ENCODE peak calls at places on chromosomes 11 and 22, in four cellular contexts. M, J, A and X are unnamed samples.

GRCh38 chr11:12802418-12803085 is 128.3 kb downstream of the TEAD1 start:
- DNase-seq in J (peak; percentile 97), M (no peak), A (peak; percentile 84), X (peak; percentile 94)

GRCh38 chr22:50702261-50702671 is 29.6 kb downstream of the SHANK3 start:
- DNase-seq in A (no peak), J (no peak), M (no peak), X (peak; percentile 30)

GRCh38 chr11:30830666-30831065 is 244.5 kb upstream of the MPPED2 start:
- DNase-seq in A (no peak), J (no peak), M (no peak), X (no peak)

GRCh38 chr11:79845002-79845709 is 404.3 kb upstream of the TENM4 start:
- DNase-seq in M (no peak), A (no peak), J (no peak), X (no peak)

GRCh38 chr22:48450188-48450825 is 1377.4 kb downstream of the BRD1 start:
- DNase-seq in M (no peak), J (no peak), A (no peak), X (peak; percentile 44)

GRCh38 chr11:93921695-93922468 is 71.5 kb upstream of the VSTM5 start:
- DNase-seq in A (no peak), J (peak; percentile 60), M (no peak), X (no peak)

GRCh38 chr11:82686211-82686610 is 47.5 kb downstream of the FAM181B start:
- DNase-seq in M (no peak), A (no peak), J (no peak), X (no peak)

GRCh38 chr11:64034411-64034811 is 1.3 kb upstream of the FLRT1 start:
- DNase-seq in J (no peak), M (no peak), A (no peak), X (no peak)

GRCh38 chr11:128453444-128454336 is 133.7 kb downstream of the ETS1 start:
- DNase-seq in A (peak; percentile 85), M (no peak), J (no peak), X (no peak)

GRCh38 chr11:66022401-66023185 is 3.7 kb downstream of the CATSPER1 start:
- DNase-seq in J (no peak), A (peak; percentile 27), M (peak; percentile 73), X (peak; percentile 87)

GRCh38 chr11:103682318-103683184 is 353.9 kb upstream of the DDI1 start:
- DNase-seq in A (peak; percentile 44), J (peak; percentile 61), M (peak; percentile 12), X (no peak)

GRCh38 chr22:35376728-35377472 is 4.0 kb upstream of the HMOX1 start:
- DNase-seq in M (no peak), J (peak; percentile 83), A (peak; percentile 91), X (peak; percentile 95)

GRCh38 chr22:29478326-29479276 is 1.4 kb upstream of the NEFH start:
- DNase-seq in M (no peak), A (no peak), J (no peak), X (no peak)

GRCh38 chr11:12361650-12362049 is 15.7 kb upstream of the PARVA start:
- DNase-seq in A (no peak), J (no peak), M (no peak), X (no peak)

GRCh38 chr11:115324569-115325432 is 179.4 kb downstream of the CADM1 start:
- DNase-seq in A (peak; percentile 36), M (no peak), J (no peak), X (no peak)

GRCh38 chr22:25030636-25031035 is 78.1 kb downstream of the KIAA1671 start:
- DNase-seq in J (no peak), M (no peak), A (no peak), X (no peak)

GRCh38 chr11:128619540-128620305 is 32.4 kb upstream of the ETS1 start:
- DNase-seq in M (no peak), A (no peak), J (no peak), X (no peak)

GRCh38 chr11:115990004-115990447 is 485.8 kb upstream of the CADM1 start:
- DNase-seq in J (no peak), A (no peak), M (no peak), X (peak; percentile 55)

GRCh38 chr11:93389737-93390136 is 59.2 kb downstream of the DEUP1 start:
- DNase-seq in J (no peak), A (no peak), M (no peak), X (no peak)

GRCh38 chr22:48900626-48901025 is 927.0 kb downstream of the BRD1 start:
- DNase-seq in J (no peak), M (no peak), A (no peak), X (no peak)

GRCh38 chr11:10659339-10660216 is 34.0 kb downstream of the IRAG1 start:
- DNase-seq in M (no peak), J (peak; percentile 96), A (no peak), X (no peak)

GRCh38 chr11:27095050-27095449 is 54.4 kb downstream of the BBOX1 start:
- DNase-seq in A (no peak), M (no peak), J (no peak), X (no peak)

GRCh38 chr22:22148905-22149304 is 95.7 kb upstream of the VPREB1 start:
- DNase-seq in J (no peak), A (no peak), M (no peak), X (no peak)

GRCh38 chr22:46201059-46201757 is 48.9 kb downstream of the CDPF1 start:
- DNase-seq in J (peak; percentile 46), A (no peak), M (no peak), X (no peak)

GRCh38 chr11:96257972-96258951 is 84.7 kb downstream of the MAML2 start:
- DNase-seq in J (no peak), M (peak; percentile 12), A (no peak), X (no peak)

GRCh38 chr11:69923641-69924307 is 104.6 kb upstream of the FGF3 start:
- DNase-seq in A (no peak), M (no peak), J (no peak), X (peak; percentile 21)

GRCh38 chr11:71397328-71397860 is 50.8 kb downstream of the DHCR7 start:
- DNase-seq in J (no peak), A (no peak), M (no peak), X (no peak)

GRCh38 chr11:128421577-128421976 is 165.8 kb downstream of the ETS1 start:
- DNase-seq in M (no peak), A (no peak), J (no peak), X (no peak)

DNA sequence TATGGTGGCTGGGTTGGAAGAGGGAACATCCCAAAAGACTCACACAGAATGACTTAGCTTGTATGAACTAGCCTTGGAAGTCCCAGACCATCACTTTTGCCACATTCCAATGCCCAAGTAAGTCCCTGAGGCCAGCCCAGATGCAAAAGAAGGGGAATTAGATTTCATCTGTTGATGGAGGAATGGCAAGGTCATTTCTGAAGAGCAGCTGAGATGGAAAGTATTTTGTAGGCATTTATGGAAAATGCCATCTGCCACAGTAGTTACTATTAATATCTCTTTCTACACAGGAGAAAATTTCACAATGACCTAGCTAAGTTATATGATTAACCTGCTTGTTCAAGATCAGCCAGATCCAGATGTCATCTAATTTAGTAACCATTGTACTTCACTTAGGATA is 58.8 kb downstream of the ENDOD1 start:
- DNase-seq in M (no peak), A (no peak), J (no peak), X (no peak)
- H3K27ac ChIP-seq in M (no peak overlapping the region), A (no peak overlapping the region), J (no peak overlapping the region), X (no peak overlapping the region)

DNA sequence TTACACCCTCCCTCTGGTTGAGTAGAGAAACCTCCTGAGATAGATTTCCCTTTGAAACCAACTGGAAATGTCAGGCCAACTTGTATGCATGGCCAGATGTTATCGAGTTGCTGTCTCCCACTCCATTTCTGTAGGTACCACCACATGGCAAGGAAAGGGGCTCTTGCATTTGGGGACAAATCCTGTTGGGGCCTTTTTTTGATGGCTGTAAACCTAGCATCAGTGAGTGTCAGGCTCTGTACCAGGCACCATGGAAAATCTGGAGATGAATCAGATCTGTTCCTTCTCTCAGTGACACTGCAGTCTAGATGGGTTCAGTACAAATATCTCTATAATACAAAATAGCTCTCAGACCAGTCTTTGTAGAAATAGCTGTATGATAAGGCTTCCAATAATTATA is 58.4 kb downstream of the TRAF6 start:
- DNase-seq in A (no peak), J (no peak), M (no peak), X (no peak)
- H3K4me1 ChIP-seq in A (no peaks in the 10 kb centered on the region), J (peaks cover 22% of the 10 kb centered on the region), M (peaks cover 43% of the 10 kb centered on the region), X (peaks cover 59% of the 10 kb centered on the region)

DNA sequence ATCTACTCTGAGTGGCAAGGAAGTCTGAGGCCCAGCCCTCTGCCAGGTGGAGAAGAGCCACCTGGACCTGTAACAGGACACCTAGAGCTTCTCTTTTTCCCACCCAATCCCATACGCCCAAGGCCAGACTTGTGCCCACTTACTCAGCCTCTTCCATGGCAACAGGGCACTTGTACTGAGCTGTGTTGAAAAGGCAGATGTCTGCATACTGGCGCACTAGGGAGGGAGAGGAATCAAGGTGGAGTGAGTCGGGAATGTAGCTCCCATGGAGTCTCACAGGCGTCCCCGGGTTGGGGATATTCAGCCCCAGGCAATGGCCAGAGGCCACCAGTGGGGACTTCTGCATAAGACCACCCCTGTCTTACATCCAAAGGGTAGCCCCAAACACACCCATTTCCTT is 36.1 kb downstream of the TPBGL start:
- DNase-seq in J (no peak), A (no peak), M (no peak), X (no peak)
- H3K27ac ChIP-seq in J (no peak overlapping the region), A (no peak overlapping the region), M (peak overlapping the region; percentile 42), X (peak overlapping the region; percentile 67)

GRCh38 chr11:77126861-77127673 is 979 bp upstream of the MYO7A start:
- DNase-seq in M (peak; percentile 47), J (no peak), A (no peak), X (peak; percentile 62)
- H3K4me1 ChIP-seq in M (peaks cover 8% of the 10 kb centered on the region), J (peaks cover 15% of the 10 kb centered on the region), A (no peaks in the 10 kb centered on the region), X (peaks cover 24% of the 10 kb centered on the region)

GRCh38 chr22:39309364-39309861 is 10.0 kb downstream of the RPL3 start:
- DNase-seq in A (peak; percentile 80), J (no peak), M (no peak), X (no peak)
- H3K27ac ChIP-seq in A (peak overlapping the region; percentile 64), J (peak overlapping the region; percentile 85), M (no peak overlapping the region), X (peak overlapping the region; percentile 59)

GRCh38 chr11:119030329-119031047 is at the start of gene SLC37A4:
- DNase-seq in A (peak; percentile 98), M (peak; percentile 98), J (peak; percentile 97), X (peak; percentile 100)

GRCh38 chr11:119029340-119030028 is 1.2 kb downstream of the SLC37A4 start:
- DNase-seq in A (peak; percentile 48), J (no peak), M (no peak), X (no peak)

GRCh38 chr11:119028346-119029068 is 2.2 kb downstream of the SLC37A4 start:
- DNase-seq in J (no peak), A (no peak), M (no peak), X (no peak)

GRCh38 chr11:119029069-119029339 is 1.7 kb downstream of the SLC37A4 start:
- DNase-seq in J (no peak), A (no peak), M (no peak), X (no peak)

DNA sequence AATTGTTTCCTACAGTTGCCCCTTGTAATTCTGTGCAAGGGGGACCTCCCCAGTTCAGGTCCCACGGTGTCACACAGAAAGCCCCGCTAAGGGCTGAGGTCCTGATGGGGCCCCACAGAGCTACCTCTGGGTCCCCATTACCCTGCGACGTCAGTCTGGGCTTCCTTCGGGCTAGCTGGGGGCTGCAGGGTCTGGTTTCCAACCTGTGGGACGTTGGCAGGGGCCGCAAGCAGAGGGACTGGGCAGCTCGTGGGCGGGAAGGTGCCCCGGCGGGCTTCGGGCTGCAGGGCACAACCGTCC is 698 bp downstream of the SLC37A4 start:
- DNase-seq in J (no peak), A (no peak), M (no peak), X (no peak)
- H3K4me1 ChIP-seq in J (peaks cover 38% of the 10 kb centered on the region), A (peaks cover 17% of the 10 kb centered on the region), M (peaks cover 14% of the 10 kb centered on the region), X (peaks cover 26% of the 10 kb centered on the region)

GRCh38 chr11:111980062-111980461 is 42.9 kb downstream of the DIXDC1 start:
- DNase-seq in M (no peak), A (no peak), J (no peak), X (no peak)
- H3K27ac ChIP-seq in M (no peak overlapping the region), A (no peak overlapping the region), J (no peak overlapping the region), X (no peak overlapping the region)

GRCh38 chr11:40280161-40281054 is 1179.0 kb downstream of the LRRC4C start:
- DNase-seq in M (no peak), A (no peak), J (no peak), X (no peak)
- H3K4me1 ChIP-seq in M (no peaks in the 10 kb centered on the region), A (no peaks in the 10 kb centered on the region), J (no peaks in the 10 kb centered on the region), X (no peaks in the 10 kb centered on the region)